ENCODE peak calls at places on chromosomes 5 and 9, in nine cellular contexts. Q, L, N, C, O, A, I, B and P are unnamed samples. For H3K4me1, the result is how much of the 10 kb centered on the place peaks cover.

GRCh38 chr5:147887925-147888324 is 9.4 kb downstream of the SCGB3A2 start:
- DNase-seq in C (no peak), B (no peak), I (no peak), O (peak), Q (no peak), A (no peak), N (no peak), L (no peak), P (no peak)

GRCh38 chr5:153802419-153802818 is 236.3 kb downstream of the FAM114A2 start:
- DNase-seq in C (no peak), A (no peak), Q (no peak), N (no peak), I (no peak), B (no peak), O (no peak), L (no peak), P (no peak)

GRCh38 chr5:41763537-41763936 is 106.7 kb downstream of the OXCT1 start:
- DNase-seq in I (no peak), Q (no peak), B (no peak), A (no peak), O (no peak), C (no peak), N (no peak), L (no peak), P (no peak)

GRCh38 chr5:168209987-168210386 is 81.5 kb upstream of the WWC1 start:
- DNase-seq in A (no peak), L (no peak), C (no peak), B (no peak), Q (no peak), I (no peak), N (no peak), O (no peak), P (no peak)

GRCh38 chr9:36163049-36163839 is 5.9 kb upstream of the CCIN start:
- DNase-seq in N (no peak), O (peak), B (no peak), Q (no peak), I (peak), L (peak), C (peak), A (no peak), P (no peak)

GRCh38 chr5:34914671-34915138 is 599 bp downstream of the RAD1 start:
- DNase-seq in B (no peak), Q (peak), N (no peak), C (peak), O (peak), L (peak), A (no peak), I (no peak), P (peak)

GRCh38 chr9:114313186-114313585 is 9.7 kb upstream of the ORM1 start:
- DNase-seq in I (no peak), A (no peak), N (no peak), Q (no peak), O (no peak), B (no peak), L (no peak), C (no peak), P (no peak)

GRCh38 chr5:55223219-55223987 is 3.7 kb downstream of the MCIDAS start:
- DNase-seq in C (no peak), Q (no peak), B (no peak), L (no peak), O (no peak), N (no peak), I (no peak), A (no peak), P (no peak)

GRCh38 chr9:93094294-93095204 is 1.5 kb upstream of the CARD19 start:
- DNase-seq in B (no peak), O (no peak), N (peak), C (peak), I (no peak), Q (peak), A (no peak), L (peak), P (peak)

GRCh38 chr9:73979894-73980264 is 517.3 kb upstream of the RORB start:
- DNase-seq in C (no peak), I (no peak), Q (no peak), O (no peak), N (no peak), A (no peak), L (no peak), B (no peak), P (no peak)

GRCh38 chr5:162068412-162068811 is 839 bp downstream of the GABRG2 start:
- DNase-seq in N (no peak), B (no peak), A (no peak), O (no peak), Q (no peak), L (peak), C (peak), I (peak), P (no peak)

GRCh38 chr9:33133186-33133585 is 34.0 kb downstream of the B4GALT1 start:
- DNase-seq in C (no peak), L (no peak), A (no peak), N (no peak), O (no peak), B (no peak), Q (no peak), I (no peak), P (no peak)

DNA sequence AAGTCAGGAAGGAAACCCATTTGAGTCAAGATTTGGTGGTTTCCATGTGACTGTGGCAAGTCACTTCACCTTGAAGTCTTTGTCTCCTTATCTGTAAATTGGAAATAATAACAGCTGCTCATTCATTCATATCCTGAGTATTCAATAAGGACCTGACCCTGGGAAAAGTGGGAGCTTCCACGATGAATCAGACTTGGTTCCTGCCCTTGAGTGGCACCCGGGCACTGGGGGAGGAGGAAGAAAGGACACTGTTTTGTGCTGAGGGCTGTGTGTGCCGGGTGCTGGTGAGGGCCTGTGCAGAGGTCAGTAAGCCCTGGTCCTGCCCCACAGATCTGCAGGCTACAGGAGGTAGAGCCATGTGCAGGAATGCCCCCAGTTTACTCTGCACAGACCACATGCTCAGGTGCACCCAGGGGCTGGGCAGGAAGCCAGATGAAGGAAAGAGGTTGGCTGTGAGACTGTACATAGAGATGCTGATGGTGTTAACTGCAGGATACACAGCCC is 6.8 kb downstream of the NDST1 start:
- DNase-seq in I (no peak), L (no peak), O (peak), C (no peak), N (no peak), Q (no peak), B (peak), A (no peak), P (no peak)
- H3K4me1 ChIP-seq in I (under half), L (under half), O (half or more), C (half or more), N (under half), Q (half or more), B (half or more), A (under half), P (half or more)

DNA sequence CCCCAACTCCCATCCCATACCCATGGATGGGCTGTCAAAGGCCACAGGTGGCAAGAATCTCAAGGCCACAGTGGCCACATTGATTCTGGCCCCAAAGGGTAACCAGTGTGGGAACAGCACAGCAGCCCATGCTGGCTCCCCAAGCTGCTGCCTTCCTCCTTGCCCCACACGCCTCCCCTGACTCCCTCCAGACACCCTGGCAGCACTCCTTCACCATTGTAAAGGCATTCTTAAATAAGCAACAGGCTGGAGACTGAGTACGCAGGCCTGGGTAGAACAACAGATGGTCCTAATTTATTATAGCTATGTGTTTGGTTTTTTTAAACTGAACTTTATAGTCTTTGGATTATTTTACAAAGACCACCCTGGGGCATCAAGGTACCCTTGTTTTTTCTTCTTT is 158.8 kb downstream of the TSSK1B start:
- DNase-seq in A (no peak), N (no peak), L (no peak), C (no peak), I (no peak), O (no peak), B (no peak), Q (no peak), P (no peak)
- H3K4me1 ChIP-seq in A (under half), N (under half), L (under half), C (under half), I (under half), O (under half), B (under half), Q (under half), P (under half)

DNA sequence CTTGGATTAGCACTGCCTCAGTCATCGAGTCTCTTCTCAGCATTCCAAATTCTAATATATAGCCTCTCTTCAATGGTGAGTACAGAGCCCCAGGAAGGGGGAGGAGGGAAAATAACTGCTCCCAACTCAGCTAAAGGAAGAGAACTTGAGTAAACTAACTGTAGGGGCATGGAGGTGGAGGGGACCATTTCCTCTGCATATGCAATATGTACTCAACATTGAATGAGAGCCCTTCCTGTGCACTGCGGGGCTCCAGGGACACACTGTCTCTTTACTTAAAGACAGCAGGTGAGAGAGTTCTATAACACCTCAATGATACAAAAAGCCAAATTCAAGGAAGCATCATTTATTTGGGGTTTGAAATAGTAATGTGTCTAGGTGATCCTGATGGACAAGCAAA is 75.1 kb downstream of the GNAQ start:
- DNase-seq in I (peak), O (no peak), Q (no peak), C (no peak), A (no peak), N (no peak), L (no peak), B (no peak), P (no peak)
- H3K4me1 ChIP-seq in I (under half), O (under half), Q (half or more), C (under half), A (under half), N (under half), L (under half), B (under half), P (under half)

DNA sequence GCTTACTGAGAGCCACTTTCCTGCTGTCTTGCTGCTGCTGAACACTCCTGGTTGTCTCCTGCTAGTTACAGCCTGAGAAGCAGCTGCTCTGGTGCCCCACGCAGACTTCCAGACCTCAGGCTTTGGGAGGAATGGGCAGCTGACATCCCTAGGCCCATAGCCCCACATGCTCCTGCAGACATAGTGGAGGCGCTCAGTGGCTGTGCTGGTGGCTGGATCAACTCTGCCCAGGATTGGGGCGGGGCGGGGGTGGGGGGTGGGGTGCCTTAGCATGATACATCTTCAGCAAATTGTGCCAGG is 93.9 kb downstream of the DAB2IP start:
- DNase-seq in B (no peak), Q (no peak), N (no peak), I (no peak), O (no peak), C (no peak), A (no peak), L (no peak), P (no peak)
- H3K4me1 ChIP-seq in B (under half), Q (half or more), N (under half), I (under half), O (under half), C (half or more), A (under half), L (under half), P (under half)

GRCh38 chr5:172166030-172166429 is 22.0 kb downstream of the STK10 start:
- DNase-seq in N (no peak), L (no peak), Q (no peak), A (no peak), I (no peak), O (no peak), B (no peak), C (no peak), P (no peak)

GRCh38 chr5:172162348-172162747 is 25.7 kb downstream of the STK10 start:
- DNase-seq in Q (no peak), A (no peak), L (no peak), I (no peak), C (no peak), B (no peak), N (no peak), O (peak), P (no peak)

GRCh38 chr5:172164773-172165212 is 23.2 kb downstream of the STK10 start:
- DNase-seq in O (peak), A (no peak), I (no peak), C (no peak), N (no peak), L (no peak), Q (no peak), B (no peak), P (no peak)

GRCh38 chr5:172165465-172165864 is 22.6 kb downstream of the STK10 start:
- DNase-seq in Q (no peak), N (no peak), B (no peak), A (no peak), C (no peak), O (no peak), I (no peak), L (no peak), P (no peak)

DNA sequence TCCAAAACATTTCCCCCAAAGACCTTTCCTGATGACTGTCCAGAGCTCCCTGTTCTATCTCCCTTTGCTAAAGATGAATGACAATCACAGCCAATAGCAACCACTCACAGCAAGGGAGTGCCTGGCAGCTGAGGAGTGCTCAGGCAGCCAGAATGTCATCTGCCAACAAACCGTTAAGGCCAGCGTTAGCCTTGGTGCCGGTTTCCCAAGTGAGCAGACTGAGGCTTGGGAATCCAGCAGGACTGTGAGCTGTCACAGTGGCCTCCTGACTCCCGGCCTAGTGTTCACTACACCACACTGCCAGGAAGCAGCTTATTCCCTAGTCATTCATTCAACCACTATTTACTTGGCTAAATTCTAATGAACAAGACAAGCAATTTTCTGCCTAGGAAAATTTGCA is 24.7 kb downstream of the STK10 start:
- DNase-seq in B (no peak), A (no peak), N (no peak), O (peak), L (no peak), C (no peak), I (no peak), Q (no peak), P (no peak)
- H3K4me1 ChIP-seq in B (under half), A (half or more), N (under half), O (under half), L (under half), C (under half), I (under half), Q (under half), P (under half)

DNA sequence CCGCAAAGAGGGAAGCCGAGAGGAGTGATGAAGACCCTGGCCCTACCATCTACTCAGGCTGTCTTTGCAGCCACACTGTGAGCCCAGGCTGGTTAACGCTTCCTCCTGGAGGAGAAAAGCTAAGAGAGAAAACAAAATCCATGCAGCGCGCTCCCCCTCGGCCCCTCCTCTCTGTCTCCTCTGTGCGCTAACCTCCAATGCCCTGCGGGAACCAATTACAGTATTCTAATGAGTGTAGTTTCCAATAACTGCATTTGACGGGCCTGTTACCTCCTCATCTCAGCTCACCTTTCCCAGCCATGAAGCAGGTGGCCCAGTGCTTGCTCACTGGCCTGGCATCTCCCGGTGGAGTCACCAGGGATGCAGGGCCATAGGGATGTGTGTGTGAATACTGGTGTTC is 565.5 kb downstream of the EBF1 start:
- DNase-seq in L (no peak), Q (no peak), C (no peak), I (no peak), N (no peak), O (no peak), A (no peak), B (no peak), P (no peak)
- H3K4me1 ChIP-seq in L (under half), Q (under half), C (under half), I (under half), N (under half), O (under half), A (under half), B (under half), P (under half)

DNA sequence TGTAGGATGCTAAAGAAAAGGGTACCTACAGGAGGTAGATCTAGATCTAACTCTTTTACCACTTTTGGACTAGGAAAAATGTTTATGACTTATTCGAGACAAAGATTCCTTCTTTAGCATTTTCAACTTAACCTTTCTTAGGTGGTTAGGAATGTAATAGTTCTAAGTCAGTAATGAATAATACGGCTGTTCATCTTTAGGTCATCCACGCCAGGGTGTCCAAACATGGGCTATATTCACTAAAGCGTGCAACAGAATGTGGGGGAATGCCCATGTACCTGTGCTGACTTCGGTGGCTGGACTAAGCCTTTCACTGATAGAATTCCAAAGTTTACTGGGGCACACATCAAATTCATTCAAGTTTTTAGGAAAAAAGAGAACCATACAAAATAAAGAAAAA is 164.7 kb downstream of the TSSK1B start:
- DNase-seq in O (no peak), L (no peak), Q (no peak), B (no peak), N (no peak), A (no peak), I (no peak), C (no peak), P (no peak)
- H3K4me1 ChIP-seq in O (under half), L (under half), Q (under half), B (under half), N (under half), A (under half), I (under half), C (under half), P (half or more)

GRCh38 chr9:89666364-89666763 is 61.6 kb downstream of the GADD45G start:
- DNase-seq in I (no peak), B (no peak), C (no peak), Q (peak), O (no peak), N (no peak), L (no peak), A (no peak), P (no peak)
- H3K4me1 ChIP-seq in I (under half), B (under half), C (under half), Q (under half), O (under half), N (under half), L (under half), A (under half), P (under half)